ENCODE peak calls at places on chromosome X, in six cellular contexts. O is CD8-positive, alpha-beta memory T cell; W is gastrocnemius medialis; V is upper lobe of right lung; G is heart right ventricle; J is K562. K is an unnamed sample. For H3K4me1 and H3K9me3, the result is how much of the 10 kb centered on the place peaks cover.

GRCh38 chrX:127702527-127702926 is 349.7 kb downstream of the ACTRT1 start:
- DNase-seq in O (no peak), W (no peak), V (no peak), G (no peak), J (no peak), K (no peak)

GRCh38 chrX:40172169-40172979 is 74.6 kb upstream of the BCOR start:
- DNase-seq in O (no peak), W (no peak), V (peak), G (peak), J (peak), K (peak)

GRCh38 chrX:42466706-42467105 is 311.3 kb downstream of the PPP1R2C start:
- DNase-seq in O (no peak), W (no peak), V (no peak), G (no peak), J (no peak), K (no peak)

GRCh38 chrX:2823795-2824386 is 4.8 kb upstream of the GYG2 start:
- DNase-seq in O (no peak), W (no peak), V (no peak), G (no peak), J (no peak), K (no peak)

GRCh38 chrX:135544338-135544948 is 24.0 kb downstream of the INTS6L start:
- DNase-seq in O (no peak), W (no peak), V (no peak), G (no peak), J (no peak), K (no peak)

GRCh38 chrX:16208601-16209000 is 41.3 kb downstream of the MAGEB17 start:
- DNase-seq in O (no peak), W (no peak), V (no peak), G (no peak), J (no peak), K (no peak)

GRCh38 chrX:40132751-40133150 is 35.0 kb upstream of the BCOR start:
- DNase-seq in O (no peak), W (peak), V (no peak), G (peak), J (peak), K (peak)

GRCh38 chrX:71619193-71619592 is 882 bp upstream of the CXCR3 start:
- DNase-seq in O (peak), W (no peak), V (no peak), G (no peak), J (no peak), K (no peak)

GRCh38 chrX:15758140-15758539 is 20.1 kb downstream of the CA5B start:
- DNase-seq in O (no peak), W (no peak), V (no peak), G (no peak), J (no peak), K (no peak)

GRCh38 chrX:10512258-10512657 is 108.1 kb downstream of the MID1 start:
- DNase-seq in O (no peak), W (no peak), V (no peak), G (no peak), J (no peak), K (no peak)

GRCh38 chrX:150898343-150899190 is at the start of gene CD99L2:
- DNase-seq in O (peak), W (peak), V (peak), G (peak), J (peak), K (peak)

GRCh38 chrX:10467793-10468192 is 152.6 kb downstream of the MID1 start:
- DNase-seq in O (no peak), W (no peak), V (no peak), G (no peak), J (no peak), K (no peak)

GRCh38 chrX:131816551-131817136 is 206.5 kb upstream of the STK26 start:
- DNase-seq in O (no peak), W (peak), V (no peak), G (no peak), J (no peak), K (peak)

GRCh38 chrX:112841114-112841819 is 636 bp upstream of the AMOT start:
- DNase-seq in O (peak), W (peak), V (peak), G (peak), J (peak), K (peak)

GRCh38 chrX:4547218-4547836 is 833.9 kb upstream of the PRKX start:
- DNase-seq in O (no peak), W (no peak), V (no peak), G (no peak), J (peak), K (no peak)

GRCh38 chrX:99384594-99385374 is 1025.3 kb downstream of the PCDH19 start:
- DNase-seq in O (no peak), W (no peak), V (no peak), G (no peak), J (no peak), K (no peak)

GRCh38 chrX:123986377-123986776 is 24.9 kb downstream of the STAG2 start:
- DNase-seq in O (no peak), W (no peak), V (no peak), G (no peak), J (no peak), K (no peak)

GRCh38 chrX:154986826-154987575 is 35.5 kb downstream of the F8 start:
- DNase-seq in O (no peak), W (no peak), V (no peak), G (no peak), J (no peak), K (no peak)

GRCh38 chrX:14872355-14872754 is 514 bp downstream of the FANCB start:
- DNase-seq in O (no peak), W (no peak), V (no peak), G (no peak), J (peak), K (no peak)

GRCh38 chrX:109632906-109633504 is 8.0 kb upstream of the KCNE5 start:
- DNase-seq in O (no peak), W (no peak), V (no peak), G (no peak), J (peak), K (no peak)

GRCh38 chrX:74286950-74287349 is 17.0 kb upstream of the ZCCHC13 start:
- DNase-seq in O (no peak), W (no peak), V (no peak), G (no peak), J (no peak), K (no peak)

GRCh38 chrX:149493567-149494562 is 11.2 kb downstream of the IDS start:
- DNase-seq in O (no peak), W (no peak), V (no peak), G (peak), J (peak), K (no peak)

GRCh38 chrX:119105826-119106225 is 21.8 kb downstream of the KIAA1210 start:
- DNase-seq in O (no peak), W (no peak), V (no peak), G (no peak), J (no peak), K (no peak)

GRCh38 chrX:69501433-69501832 is 2.7 kb upstream of the NALF2 start:
- DNase-seq in O (no peak), W (no peak), V (no peak), G (no peak), J (peak), K (no peak)

GRCh38 chrX:31546130-31546529 is 474.3 kb upstream of the FTHL17 start:
- DNase-seq in O (no peak), W (peak), V (no peak), G (no peak), J (peak), K (no peak)

GRCh38 chrX:11374570-11374969 is 81.4 kb downstream of the AMELX start:
- DNase-seq in O (no peak), W (no peak), V (no peak), G (no peak), J (peak), K (no peak)

GRCh38 chrX:53239474-53239873 is 14.5 kb upstream of the KDM5C start:
- DNase-seq in O (no peak), W (no peak), V (no peak), G (no peak), J (peak), K (no peak)

GRCh38 chrX:55715847-55716246 is 1.7 kb upstream of the RRAGB start:
- DNase-seq in O (no peak), W (no peak), V (no peak), G (no peak), J (peak), K (no peak)

GRCh38 chrX:29662759-29663503 is 552.4 kb upstream of the MAGEB2 start:
- DNase-seq in O (no peak), W (no peak), V (no peak), G (no peak), J (peak), K (no peak)

GRCh38 chrX:105752334-105752733 is 70.0 kb upstream of the NRK start:
- DNase-seq in O (no peak), W (no peak), V (no peak), G (no peak), J (no peak), K (no peak)

GRCh38 chrX:57678686-57679428 is 1.2 kb downstream of the NLRP2B start:
- DNase-seq in O (no peak), W (no peak), V (no peak), G (no peak), J (no peak), K (no peak)

DNA sequence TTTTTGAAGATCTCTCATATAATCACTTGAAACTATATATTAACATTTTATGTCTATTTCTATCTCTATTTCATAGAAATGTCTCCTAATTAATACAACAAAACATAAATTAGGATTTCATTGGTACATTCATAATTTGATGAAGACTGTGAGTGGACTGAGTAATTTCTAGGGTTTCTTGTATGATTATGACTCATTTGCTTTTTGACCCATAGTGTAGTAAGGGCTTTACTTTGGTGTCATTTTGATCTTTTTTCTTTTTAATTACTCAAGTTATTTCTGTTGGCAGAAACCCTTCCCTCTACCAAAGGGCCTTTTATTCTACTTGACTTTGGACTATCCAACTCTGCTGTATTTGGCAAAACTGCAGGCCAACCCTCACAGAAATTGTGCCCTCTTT is 207.9 kb upstream of the MAGEB16 start:
- DNase-seq in O (no peak), W (no peak), V (no peak), G (no peak), J (no peak), K (no peak)
- H3K4me1 ChIP-seq in O (under half), W (under half), V (under half), G (under half), J (under half), K (under half)

GRCh38 chrX:137212078-137212632 is 178.4 kb upstream of the GPR101 start:
- DNase-seq in O (no peak), W (no peak), V (no peak), G (no peak), J (no peak), K (no peak)
- H3K9me3 ChIP-seq in O (under half), W (under half), V (under half), G (under half), J (under half), K (under half)

GRCh38 chrX:47198026-47198686 is 4.5 kb downstream of the UBA1 start:
- DNase-seq in O (no peak), W (no peak), V (no peak), G (no peak), J (no peak), K (peak)
- H3K4me3 ChIP-seq in O (no peak), W (no peak), V (no peak), G (no peak), J (no peak), K (peak)

GRCh38 chrX:20481632-20482031 is 214.9 kb upstream of the RPS6KA3 start:
- DNase-seq in O (no peak), W (peak), V (no peak), G (no peak), J (no peak), K (no peak)

GRCh38 chrX:20479896-20480295 is 213.2 kb upstream of the RPS6KA3 start:
- DNase-seq in O (no peak), W (no peak), V (no peak), G (no peak), J (no peak), K (no peak)

GRCh38 chrX:20477836-20478532 is 211.3 kb upstream of the RPS6KA3 start:
- DNase-seq in O (no peak), W (no peak), V (peak), G (no peak), J (no peak), K (no peak)

GRCh38 chrX:20477219-20477618 is 210.5 kb upstream of the RPS6KA3 start:
- DNase-seq in O (no peak), W (no peak), V (no peak), G (no peak), J (no peak), K (no peak)

GRCh38 chrX:20479048-20479447 is 212.3 kb upstream of the RPS6KA3 start:
- DNase-seq in O (no peak), W (no peak), V (no peak), G (no peak), J (no peak), K (no peak)
- H3K4me1 ChIP-seq in O (under half), W (under half), V (under half), G (under half), J (under half), K (under half)

GRCh38 chrX:153592091-153592833 is 6.7 kb downstream of the CCNQ start:
- DNase-seq in O (no peak), W (no peak), V (no peak), G (no peak), J (no peak), K (no peak)
- H3K9me3 ChIP-seq in O (under half), W (under half), V (under half), G (under half), J (under half), K (under half)

DNA sequence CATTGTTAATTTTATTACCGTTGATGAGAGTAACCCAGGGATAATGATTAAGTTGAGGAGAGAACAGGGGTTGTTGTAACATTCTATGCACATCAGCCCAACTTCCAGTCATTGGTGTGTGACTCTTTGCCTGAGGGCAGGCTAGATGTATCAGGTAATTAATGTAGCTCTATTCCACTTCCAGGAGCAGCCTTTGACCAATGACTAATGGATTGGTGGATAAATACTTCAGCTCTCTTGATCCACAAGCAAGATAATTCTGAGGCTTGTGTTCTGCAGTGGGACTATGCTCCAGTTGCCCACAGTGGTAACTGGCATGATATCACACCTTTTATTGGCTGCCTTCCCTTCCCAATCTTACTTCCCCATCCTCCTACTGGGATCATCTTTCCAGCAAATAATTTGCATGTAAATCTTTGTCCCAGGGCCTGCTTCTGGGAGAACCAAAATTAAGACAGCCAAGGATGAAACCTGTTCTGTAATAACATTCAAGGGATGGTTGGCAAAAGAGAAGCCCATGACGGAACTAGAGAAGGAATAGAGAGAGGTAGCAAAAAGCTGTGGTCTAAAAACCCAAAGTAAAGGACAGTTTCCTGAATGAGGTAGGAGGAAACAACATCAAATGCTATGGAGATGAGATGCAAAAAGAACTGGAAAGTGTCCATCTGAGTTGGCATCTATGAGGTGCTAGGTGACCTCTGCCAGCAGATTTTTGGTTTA is 241.4 kb upstream of the RPS6KA3 start:
- DNase-seq in O (no peak), W (no peak), V (no peak), G (no peak), J (no peak), K (no peak)
- H3K4me3 ChIP-seq in O (no peak), W (no peak), V (no peak), G (no peak), J (no peak), K (no peak)

GRCh38 chrX:130754353-130754752 is 148.7 kb downstream of the ENOX2 start:
- DNase-seq in O (no peak), W (no peak), V (no peak), G (no peak), J (no peak), K (no peak)

GRCh38 chrX:130756233-130756632 is 146.8 kb downstream of the ENOX2 start:
- DNase-seq in O (no peak), W (no peak), V (no peak), G (no peak), J (peak), K (no peak)

GRCh38 chrX:130758072-130758471 is 144.9 kb downstream of the ENOX2 start:
- DNase-seq in O (no peak), W (no peak), V (no peak), G (no peak), J (no peak), K (no peak)
- H3K4me1 ChIP-seq in O (under half), W (under half), V (under half), G (under half), J (under half), K (under half)

K was measured in psoas muscle.